ENCODE peak calls at places on chromosomes 16 and 17, in six cellular contexts. V is adrenal gland, X is A549, H is fibroblast of villous mesenchyme, N is HFF-Myc, O is HCT116. J is an unnamed sample.

GRCh38 chr16:1991588-1992474 is 2.1 kb downstream of the SYNGR3 start:
- DNase-seq in H (peak), N (no peak), V (peak), X (peak), O (peak), J (peak)

GRCh38 chr16:31479752-31480151 is 3.2 kb upstream of the SLC5A2 start:
- DNase-seq in H (no peak), X (no peak), N (no peak), O (no peak), V (no peak), J (no peak)

GRCh38 chr16:88303405-88303804 is 79.4 kb upstream of the ZNF469 start:
- DNase-seq in X (no peak), V (no peak), O (no peak), N (no peak), H (no peak), J (no peak)

GRCh38 chr17:82493517-82493840 is 26.1 kb upstream of the FOXK2 start:
- DNase-seq in H (no peak), V (peak), O (no peak), X (peak), N (no peak), J (no peak)

GRCh38 chr16:21116148-21116693 is 34.4 kb downstream of the DNAH3 start:
- DNase-seq in X (no peak), H (no peak), N (no peak), V (no peak), O (no peak), J (peak)

GRCh38 chr17:17151541-17151940 is 54.6 kb downstream of the PLD6 start:
- DNase-seq in N (no peak), X (peak), V (no peak), H (no peak), O (no peak), J (no peak)

GRCh38 chr16:72241930-72242329 is 70.0 kb upstream of the PMFBP1 start:
- DNase-seq in O (peak), N (peak), H (peak), X (peak), V (peak), J (peak)

GRCh38 chr17:28940675-28941074 is 10.6 kb downstream of the PHF12 start:
- DNase-seq in O (no peak), X (no peak), V (no peak), H (no peak), N (no peak), J (peak)

GRCh38 chr17:74295625-74296547 is 21.9 kb downstream of the DNAI2 start:
- DNase-seq in X (no peak), V (peak), N (no peak), O (no peak), H (no peak), J (no peak)

GRCh38 chr16:57304169-57305061 is 19.9 kb upstream of the PLLP start:
- DNase-seq in X (peak), O (no peak), H (peak), N (no peak), V (peak), J (no peak)

GRCh38 chr17:82754297-82755208 is 2.7 kb downstream of the TBCD start:
- DNase-seq in V (no peak), N (no peak), X (no peak), O (peak), H (peak), J (no peak)

GRCh38 chr16:28537076-28537475 is 1.7 kb downstream of the NUPR1 start:
- DNase-seq in X (no peak), H (no peak), N (no peak), O (no peak), V (no peak), J (no peak)

GRCh38 chr16:81634380-81635121 is 144.5 kb upstream of the PLCG2 start:
- DNase-seq in O (no peak), H (peak), N (no peak), V (no peak), X (no peak), J (no peak)

GRCh38 chr17:80175411-80175810 is 5.6 kb downstream of the CARD14 start:
- DNase-seq in X (peak), O (no peak), H (peak), N (no peak), V (no peak), J (no peak)

GRCh38 chr17:4854181-4854681 is 21.1 kb downstream of the MINK1 start:
- DNase-seq in O (no peak), N (no peak), X (no peak), V (no peak), H (no peak), J (no peak)

GRCh38 chr16:78249056-78249455 is 149.6 kb downstream of the WWOX start:
- DNase-seq in N (no peak), V (no peak), H (peak), X (no peak), O (no peak), J (no peak)

GRCh38 chr16:88978608-88979346 is 1.8 kb upstream of the CBFA2T3 start:
- DNase-seq in X (no peak), N (no peak), V (no peak), H (no peak), O (no peak), J (peak)

GRCh38 chr17:36869856-36870617 is 67.2 kb upstream of the LHX1 start:
- DNase-seq in N (no peak), H (peak), O (no peak), V (peak), X (peak), J (peak)

GRCh38 chr17:57935833-57936807 is 19.1 kb downstream of the CUEDC1 start:
- DNase-seq in H (peak), N (no peak), V (peak), X (no peak), O (no peak), J (peak)

GRCh38 chr17:4480929-4481898 is 17.5 kb upstream of the SPNS2 start:
- DNase-seq in V (no peak), O (no peak), H (no peak), N (no peak), X (no peak), J (peak)

GRCh38 chr17:10772425-10773380 is 31.2 kb downstream of the TMEM238L start:
- DNase-seq in N (peak), O (peak), H (peak), V (peak), X (no peak), J (peak)

GRCh38 chr17:14325618-14326167 is 24.8 kb downstream of the HS3ST3B1 start:
- DNase-seq in N (no peak), X (no peak), V (no peak), H (no peak), O (no peak), J (no peak)

GRCh38 chr16:52553322-52553721 is 6.4 kb upstream of the TOX3 start:
- DNase-seq in O (no peak), H (no peak), N (no peak), V (no peak), X (no peak), J (no peak)

GRCh38 chr17:10631048-10631700 is 25.9 kb downstream of the MYH3 start:
- DNase-seq in O (no peak), N (no peak), X (peak), H (peak), V (peak), J (peak)

GRCh38 chr17:47244697-47245096 is 8.9 kb upstream of the ITGB3 start:
- DNase-seq in O (no peak), V (no peak), X (no peak), H (peak), N (no peak), J (no peak)

GRCh38 chr17:4334332-4334731 is 32.1 kb downstream of the UBE2G1 start:
- DNase-seq in V (no peak), H (no peak), O (no peak), N (no peak), X (no peak), J (no peak)

GRCh38 chr16:50394215-50394802 is 25.5 kb upstream of the BRD7 start:
- DNase-seq in X (no peak), H (no peak), O (no peak), V (no peak), N (no peak), J (no peak)

GRCh38 chr16:73433493-73434307 is 385.8 kb upstream of the ZFHX3 start:
- DNase-seq in X (no peak), O (no peak), H (no peak), V (no peak), N (no peak), J (no peak)

GRCh38 chr17:79918581-79919163 is 79.4 kb upstream of the CBX4 start:
- DNase-seq in V (no peak), N (no peak), X (no peak), H (no peak), O (no peak), J (no peak)

GRCh38 chr17:45200701-45201100 is 21.0 kb upstream of the FMNL1 start:
- DNase-seq in V (no peak), O (no peak), H (peak), N (no peak), X (no peak), J (peak)

GRCh38 chr17:47810200-47810821 is 11.3 kb downstream of the OSBPL7 start:
- DNase-seq in N (peak), H (peak), O (peak), X (peak), V (peak), J (no peak)

DNA sequence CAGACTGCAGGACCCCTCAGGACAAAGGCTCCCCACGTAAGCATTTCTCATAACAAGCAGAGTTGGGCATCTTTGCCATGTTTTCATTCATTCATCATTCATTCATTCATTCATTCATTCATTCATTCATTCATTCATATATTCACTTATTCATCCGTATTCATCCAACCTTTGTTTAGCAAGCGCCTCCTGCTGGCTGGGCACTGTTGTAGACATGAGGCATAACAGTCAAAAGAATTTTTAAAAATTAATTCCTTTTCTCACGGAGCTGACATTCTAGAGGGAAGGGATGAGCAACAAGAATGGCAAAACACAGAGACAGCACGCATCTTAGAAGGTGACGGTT is 351.7 kb upstream of the TNRC6C start:
- DNase-seq in H (no peak), N (no peak), X (no peak), O (no peak), V (no peak), J (no peak)
- TF ChIP-seq CTCF in H (no peak), N (peak), X (no peak), O (peak), V (no peak), J (peak)

GRCh38 chr17:78172284-78173024 is 4.1 kb downstream of the SYNGR2 start:
- DNase-seq in N (no peak), H (no peak), V (no peak), O (no peak), X (no peak), J (peak)
- H3K4me3 ChIP-seq in N (no peak), H (no peak), V (no peak), O (no peak), X (no peak), J (no peak)

GRCh38 chr17:50114849-50115357 is 15.1 kb downstream of the SAMD14 start:
- DNase-seq in X (peak), O (peak), H (peak), N (no peak), V (peak), J (peak)
- TF ChIP-seq CTCF in X (peak), O (peak), H (peak), N (peak), V (peak), J (peak)

GRCh38 chr16:29819506-29819905 is 756 bp upstream of the MVP start:
- DNase-seq in H (no peak), X (peak), N (no peak), V (peak), O (no peak), J (no peak)

GRCh38 chr16:29820271-29820701 is at the start of gene MVP:
- DNase-seq in H (peak), X (peak), V (peak), N (no peak), O (no peak), J (peak)

GRCh38 chr16:29824589-29825144 is 4.4 kb downstream of the MVP start:
- DNase-seq in X (peak), N (peak), O (no peak), H (peak), V (peak), J (no peak)

GRCh38 chr16:29820730-29821662 is 734 bp downstream of the MVP start:
- DNase-seq in H (no peak), X (peak), N (no peak), V (peak), O (no peak), J (no peak)

DNA sequence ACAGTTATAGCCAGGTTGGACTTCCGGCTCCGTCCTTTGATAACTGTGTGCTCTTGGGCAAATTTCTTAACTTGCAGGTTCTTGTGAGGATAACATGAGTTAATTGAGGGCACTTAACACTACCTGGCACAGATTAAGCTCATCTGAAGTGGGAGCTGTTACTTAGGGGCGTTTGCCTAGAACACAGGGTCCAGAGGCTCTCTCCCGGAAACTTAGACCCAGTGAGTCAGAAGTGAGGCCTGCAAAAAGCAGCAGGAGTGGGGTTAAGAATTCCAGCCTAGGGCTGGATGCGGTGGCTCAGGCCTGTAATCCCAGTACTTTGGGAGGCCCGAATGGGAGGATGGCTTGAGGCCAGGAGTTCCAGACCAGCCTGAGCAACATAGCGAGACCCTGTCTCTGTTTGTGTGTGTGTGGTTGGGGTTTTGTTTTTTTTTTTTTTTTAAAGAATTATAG is 1.4 kb downstream of the MVP start:
- DNase-seq in H (peak), O (peak), X (peak), V (peak), N (no peak), J (no peak)
- H3K4me3 ChIP-seq in H (peak), O (peak), X (peak), V (no peak), N (peak), J (no peak)